ENCODE peak calls at places on chromosome 18, in five cellular contexts. S, T, G, I and A are unnamed samples.

GRCh38 chr18:55338955-55339662 is 248.9 kb downstream of the TCF4 start:
- DNase-seq in S (no peak), T (no peak), G (no peak), I (peak), A (no peak)

GRCh38 chr18:79411614-79412526 is 16.1 kb downstream of the NFATC1 start:
- DNase-seq in S (no peak), T (no peak), G (no peak), I (peak), A (no peak)

GRCh38 chr18:58087928-58088722 is 44.1 kb downstream of the NEDD4L start:
- DNase-seq in S (no peak), T (no peak), G (no peak), I (no peak), A (no peak)

GRCh38 chr18:54043484-54044256 is 180.8 kb downstream of the MBD2 start:
- DNase-seq in S (no peak), T (no peak), G (no peak), I (peak), A (no peak)

GRCh38 chr18:57797209-57797651 is 5.9 kb downstream of the ATP8B1 start:
- DNase-seq in S (no peak), T (no peak), G (peak), I (no peak), A (no peak)

GRCh38 chr18:2932247-2933181 is 80.4 kb downstream of the LPIN2 start:
- DNase-seq in S (peak), T (peak), G (peak), I (peak), A (no peak)

GRCh38 chr18:13191779-13192178 is 26.8 kb upstream of the LDLRAD4 start:
- DNase-seq in S (peak), T (peak), G (no peak), I (peak), A (no peak)

GRCh38 chr18:54280206-54280550 is 10.9 kb downstream of the POLI start:
- DNase-seq in S (no peak), T (no peak), G (no peak), I (no peak), A (no peak)

GRCh38 chr18:25650201-25650941 is 298.4 kb upstream of the ZNF521 start:
- DNase-seq in S (peak), T (peak), G (no peak), I (peak), A (no peak)

GRCh38 chr18:23992941-23993280 is 21.6 kb upstream of the TTC39C start:
- DNase-seq in S (no peak), T (no peak), G (no peak), I (no peak), A (no peak)

GRCh38 chr18:7116001-7116831 is 1.4 kb downstream of the LAMA1 start:
- DNase-seq in S (peak), T (peak), G (peak), I (peak), A (no peak)

GRCh38 chr18:58338961-58339722 is 289.7 kb downstream of the ALPK2 start:
- DNase-seq in S (peak), T (peak), G (peak), I (peak), A (no peak)

GRCh38 chr18:22459491-22459890 is 41.8 kb upstream of the CTAGE1 start:
- DNase-seq in S (no peak), T (no peak), G (no peak), I (no peak), A (no peak)

GRCh38 chr18:28112056-28112470 is 64.9 kb downstream of the CDH2 start:
- DNase-seq in S (peak), T (peak), G (no peak), I (peak), A (no peak)

GRCh38 chr18:79227617-79228016 is 158.4 kb downstream of the ATP9B start:
- DNase-seq in S (no peak), T (no peak), G (no peak), I (no peak), A (no peak)

GRCh38 chr18:2147866-2148265 is 423.4 kb downstream of the METTL4 start:
- DNase-seq in S (no peak), T (peak), G (no peak), I (peak), A (no peak)

GRCh38 chr18:10985689-10986088 is 163.7 kb downstream of the PIEZO2 start:
- DNase-seq in S (no peak), T (no peak), G (no peak), I (no peak), A (no peak)

GRCh38 chr18:8439091-8439490 is 170.1 kb upstream of the RAB12 start:
- DNase-seq in S (no peak), T (no peak), G (no peak), I (no peak), A (no peak)

GRCh38 chr18:36593641-36594040 is 235.2 kb downstream of the TPGS2 start:
- DNase-seq in S (no peak), T (no peak), G (no peak), I (no peak), A (no peak)

GRCh38 chr18:13218376-13219011 is at the start of gene LDLRAD4:
- DNase-seq in S (peak), T (no peak), G (peak), I (no peak), A (no peak)

GRCh38 chr18:55650363-55650870 is 62.4 kb upstream of the TCF4 start:
- DNase-seq in S (no peak), T (no peak), G (no peak), I (peak), A (no peak)

GRCh38 chr18:362914-363295 is 95.1 kb upstream of the THOC1 start:
- DNase-seq in S (no peak), T (no peak), G (no peak), I (peak), A (no peak)

GRCh38 chr18:8615397-8616025 is 6.3 kb downstream of the RAB12 start:
- DNase-seq in S (no peak), T (peak), G (no peak), I (peak), A (no peak)

GRCh38 chr18:36415606-36416005 is 118.1 kb downstream of the FHOD3 start:
- DNase-seq in S (no peak), T (no peak), G (no peak), I (no peak), A (no peak)

GRCh38 chr18:47184419-47185050 is 8.4 kb upstream of the IER3IP1 start:
- DNase-seq in S (no peak), T (no peak), G (no peak), I (peak), A (no peak)

GRCh38 chr18:58793361-58793760 is 71.3 kb upstream of the ZNF532 start:
- DNase-seq in S (peak), T (peak), G (no peak), I (peak), A (no peak)

GRCh38 chr18:60684843-60685513 is 312.4 kb upstream of the MC4R start:
- DNase-seq in S (peak), T (peak), G (no peak), I (peak), A (no peak)

GRCh38 chr18:35732652-35733051 is 151.1 kb downstream of the GALNT1 start:
- DNase-seq in S (no peak), T (peak), G (no peak), I (peak), A (no peak)

GRCh38 chr18:58831610-58832009 is 33.1 kb upstream of the ZNF532 start:
- DNase-seq in S (no peak), T (peak), G (no peak), I (peak), A (no peak)

GRCh38 chr18:36572135-36572856 is 256.5 kb downstream of the TPGS2 start:
- DNase-seq in S (peak), T (peak), G (peak), I (peak), A (no peak)

GRCh38 chr18:55466789-55467188 is 121.2 kb downstream of the TCF4 start:
- DNase-seq in S (no peak), T (no peak), G (no peak), I (no peak), A (no peak)

GRCh38 chr18:12403601-12404506 is 3.9 kb upstream of the PRELID3A start:
- DNase-seq in S (no peak), T (peak), G (no peak), I (peak), A (no peak)

GRCh38 chr18:35024965-35025364 is 16.2 kb upstream of the MAPRE2 start:
- DNase-seq in S (no peak), T (peak), G (no peak), I (peak), A (no peak)

GRCh38 chr18:77271720-77272481 is 22.3 kb downstream of the GALR1 start:
- DNase-seq in S (no peak), T (peak), G (no peak), I (peak), A (no peak)

GRCh38 chr18:10086458-10086857 is 172.6 kb downstream of the VAPA start:
- DNase-seq in S (no peak), T (no peak), G (no peak), I (no peak), A (no peak)

GRCh38 chr18:6854811-6855210 is 125.3 kb downstream of the ARHGAP28 start:
- DNase-seq in S (no peak), T (no peak), G (no peak), I (no peak), A (no peak)

GRCh38 chr18:53911200-53911599 is 313.3 kb downstream of the MBD2 start:
- DNase-seq in S (no peak), T (no peak), G (no peak), I (peak), A (no peak)

GRCh38 chr18:46332286-46332801 is 228.2 kb downstream of the HAUS1 start:
- DNase-seq in S (no peak), T (no peak), G (no peak), I (no peak), A (no peak)

GRCh38 chr18:24876266-24876665 is 415.8 kb downstream of the HRH4 start:
- DNase-seq in S (no peak), T (no peak), G (no peak), I (no peak), A (no peak)

GRCh38 chr18:713135-713490 is 683 bp upstream of the ENOSF1 start:
- DNase-seq in S (no peak), T (no peak), G (no peak), I (no peak), A (no peak)

GRCh38 chr18:48770243-48770642 is 180.5 kb downstream of the SMAD7 start:
- DNase-seq in S (no peak), T (no peak), G (no peak), I (no peak), A (no peak)

GRCh38 chr18:48766487-48766886 is 184.3 kb downstream of the SMAD7 start:
- DNase-seq in S (no peak), T (no peak), G (no peak), I (no peak), A (no peak)

GRCh38 chr18:48767090-48767670 is 183.6 kb downstream of the SMAD7 start:
- DNase-seq in S (peak), T (peak), G (peak), I (peak), A (no peak)

GRCh38 chr18:48771641-48772380 is 179.0 kb downstream of the SMAD7 start:
- DNase-seq in S (no peak), T (no peak), G (peak), I (no peak), A (no peak)

GRCh38 chr18:48769006-48769646 is 181.6 kb downstream of the SMAD7 start:
- DNase-seq in S (no peak), T (no peak), G (no peak), I (no peak), A (no peak)
- TF ChIP-seq CTCF in S (no peak), T (peak), G (no peak), I (no peak), A (no peak)

GRCh38 chr18:38367473-38367872 is 801.9 kb upstream of the CELF4 start:
- DNase-seq in S (no peak), T (no peak), G (no peak), I (no peak), A (no peak)
- TF ChIP-seq CTCF in S (no peak), T (no peak), G (no peak), I (no peak), A (no peak)

GRCh38 chr18:4765401-4765800 is 310.3 kb upstream of the DLGAP1 start:
- DNase-seq in S (no peak), T (no peak), G (no peak), I (no peak), A (no peak)
- TF ChIP-seq CTCF in S (no peak), T (no peak), G (no peak), I (no peak), A (no peak)

DNA sequence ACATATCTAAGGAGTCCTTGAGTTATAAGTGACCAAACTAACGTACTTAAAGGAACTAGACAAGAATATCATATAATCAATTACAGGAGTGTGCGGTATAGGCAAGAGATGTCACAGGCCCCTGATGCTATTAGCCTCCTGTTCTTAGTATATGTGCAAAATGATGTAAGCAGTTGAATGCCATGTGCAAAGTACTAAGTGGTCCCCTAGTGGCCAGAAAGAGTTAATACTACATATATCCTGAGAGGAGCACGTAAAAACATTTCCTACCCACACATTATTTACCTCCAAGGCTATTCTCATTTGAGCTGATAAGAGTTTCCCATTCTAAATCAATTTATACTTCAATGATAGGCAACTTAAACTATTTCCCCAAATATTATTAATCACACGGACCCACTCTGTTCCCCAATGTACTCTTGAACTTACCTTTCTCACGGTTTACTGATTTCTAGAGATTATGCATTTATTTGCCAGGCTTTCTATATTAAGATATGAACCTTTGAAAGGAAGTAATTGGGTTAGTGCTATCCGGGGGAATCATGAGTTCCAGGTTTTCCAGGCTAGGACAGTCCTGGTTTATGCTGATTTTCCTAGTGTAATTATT is 158.0 kb upstream of the KLHL14 start:
- DNase-seq in S (peak), T (peak), G (no peak), I (peak), A (no peak)
- TF ChIP-seq CTCF in S (peak), T (peak), G (peak), I (peak), A (no peak)

GRCh38 chr18:76203552-76203951 is 291.5 kb downstream of the ZNF516 start:
- DNase-seq in S (no peak), T (no peak), G (no peak), I (no peak), A (no peak)
- TF ChIP-seq CTCF in S (no peak), T (no peak), G (no peak), I (no peak), A (no peak)

GRCh38 chr18:49628119-49628518 is 66.3 kb downstream of the LIPG start:
- DNase-seq in S (no peak), T (no peak), G (no peak), I (peak), A (no peak)
- TF ChIP-seq CTCF in S (no peak), T (no peak), G (no peak), I (no peak), A (no peak)

DNA sequence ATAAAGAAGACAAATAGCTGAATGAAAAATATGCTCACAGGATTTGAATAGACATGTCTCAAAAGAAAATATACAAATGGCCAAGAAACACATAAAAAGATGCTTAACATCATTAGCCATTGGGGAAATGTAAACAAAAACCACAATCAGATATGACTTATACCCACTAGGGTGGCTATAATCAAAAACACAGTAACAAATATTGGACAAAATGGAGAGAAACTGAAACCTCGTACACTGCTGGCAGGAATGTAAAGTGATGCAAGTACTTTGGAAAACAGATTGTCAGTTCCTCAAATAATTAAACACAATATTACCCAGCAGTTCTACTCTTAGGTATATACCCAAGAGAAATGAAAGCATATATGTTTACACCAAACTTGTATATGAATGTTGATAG is 213.0 kb downstream of the PHLPP1 start:
- DNase-seq in S (no peak), T (no peak), G (no peak), I (peak), A (no peak)
- TF ChIP-seq CTCF in S (no peak), T (peak), G (no peak), I (peak), A (no peak)